ENCODE peak calls at places on chromosome 17, in seven cellular contexts. One of them, this sample, is unnamed.
A peak's percentile ranks its signal among the peaks of the same experiment; 100 is the strongest.

GRCh38 chr17:22516861-22517636 is 824.7 kb downstream of the KCNJ18 start:
- DNase-seq in GM23248: no peak
- DNase-seq in CD4-positive, alpha-beta T cell: no peak
- DNase-seq in RWPE1: no peak
- DNase-seq in kidney glomerular epithelial cell: no peak
- DNase-seq in T-helper 17 cell: no peak
- DNase-seq in sciatic nerve: no peak
- DNase-seq in this sample: no peak

GRCh38 chr17:28992202-28992601 is 13.6 kb downstream of the SEZ6 start:
- DNase-seq in RWPE1: no peak
- DNase-seq in T-helper 17 cell: no peak
- DNase-seq in GM23248: no peak
- DNase-seq in kidney glomerular epithelial cell: no peak
- DNase-seq in CD4-positive, alpha-beta T cell: no peak
- DNase-seq in sciatic nerve: no peak
- DNase-seq in this sample: no peak

GRCh38 chr17:40058151-40058784 is 4.1 kb upstream of the MED24 start:
- DNase-seq in T-helper 17 cell: no peak
- DNase-seq in sciatic nerve: no peak
- DNase-seq in CD4-positive, alpha-beta T cell: no peak
- DNase-seq in GM23248: peak; percentile 41
- DNase-seq in RWPE1: no peak
- DNase-seq in kidney glomerular epithelial cell: no peak
- DNase-seq in this sample: no peak

GRCh38 chr17:4744999-4745969 is 5.6 kb upstream of the CXCL16 start:
- DNase-seq in sciatic nerve: no peak
- DNase-seq in CD4-positive, alpha-beta T cell: no peak
- DNase-seq in GM23248: no peak
- DNase-seq in T-helper 17 cell: no peak
- DNase-seq in kidney glomerular epithelial cell: no peak
- DNase-seq in RWPE1: no peak
- DNase-seq in this sample: no peak

GRCh38 chr17:77456951-77457548 is 316.3 kb downstream of the SEC14L1 start:
- DNase-seq in T-helper 17 cell: no peak
- DNase-seq in kidney glomerular epithelial cell: no peak
- DNase-seq in sciatic nerve: no peak
- DNase-seq in CD4-positive, alpha-beta T cell: no peak
- DNase-seq in RWPE1: no peak
- DNase-seq in GM23248: no peak
- DNase-seq in this sample: no peak

GRCh38 chr17:7750321-7750821 is 32.8 kb downstream of the DNAH2 start:
- DNase-seq in T-helper 17 cell: no peak
- DNase-seq in CD4-positive, alpha-beta T cell: no peak
- DNase-seq in kidney glomerular epithelial cell: peak; percentile 38
- DNase-seq in RWPE1: peak; percentile 65
- DNase-seq in GM23248: peak; percentile 91
- DNase-seq in sciatic nerve: no peak
- DNase-seq in this sample: no peak

GRCh38 chr17:4536742-4537411 is 18.3 kb downstream of the MYBBP1A start:
- DNase-seq in kidney glomerular epithelial cell: no peak
- DNase-seq in GM23248: peak; percentile 43
- DNase-seq in T-helper 17 cell: no peak
- DNase-seq in CD4-positive, alpha-beta T cell: no peak
- DNase-seq in RWPE1: no peak
- DNase-seq in sciatic nerve: no peak
- DNase-seq in this sample: no peak

GRCh38 chr17:49779730-49780220 is 8.7 kb upstream of the KAT7 start:
- DNase-seq in T-helper 17 cell: no peak
- DNase-seq in CD4-positive, alpha-beta T cell: peak; percentile 16
- DNase-seq in GM23248: peak; percentile 95
- DNase-seq in RWPE1: peak; percentile 23
- DNase-seq in kidney glomerular epithelial cell: peak; percentile 68
- DNase-seq in sciatic nerve: no peak
- DNase-seq in this sample: peak; percentile 58

GRCh38 chr17:50218071-50218759 is 16.8 kb upstream of the COL1A1 start:
- DNase-seq in sciatic nerve: no peak
- DNase-seq in kidney glomerular epithelial cell: no peak
- DNase-seq in GM23248: peak; percentile 61
- DNase-seq in T-helper 17 cell: no peak
- DNase-seq in CD4-positive, alpha-beta T cell: no peak
- DNase-seq in RWPE1: no peak
- DNase-seq in this sample: no peak

GRCh38 chr17:71081666-71082065 is 912.3 kb downstream of the KCNJ2 start:
- DNase-seq in kidney glomerular epithelial cell: no peak
- DNase-seq in sciatic nerve: no peak
- DNase-seq in GM23248: no peak
- DNase-seq in CD4-positive, alpha-beta T cell: no peak
- DNase-seq in T-helper 17 cell: no peak
- DNase-seq in RWPE1: no peak
- DNase-seq in this sample: no peak

GRCh38 chr17:32174889-32175288 is 32.6 kb downstream of the RHOT1 start:
- DNase-seq in CD4-positive, alpha-beta T cell: no peak
- DNase-seq in sciatic nerve: no peak
- DNase-seq in RWPE1: no peak
- DNase-seq in T-helper 17 cell: no peak
- DNase-seq in kidney glomerular epithelial cell: no peak
- DNase-seq in GM23248: no peak
- DNase-seq in this sample: no peak

GRCh38 chr17:78558181-78558850 is 18.9 kb downstream of the DNAH17 start:
- DNase-seq in GM23248: peak; percentile 61
- DNase-seq in T-helper 17 cell: no peak
- DNase-seq in RWPE1: peak; percentile 67
- DNase-seq in kidney glomerular epithelial cell: no peak
- DNase-seq in sciatic nerve: no peak
- DNase-seq in CD4-positive, alpha-beta T cell: no peak
- DNase-seq in this sample: no peak

GRCh38 chr17:82126479-82127314 is 28.7 kb upstream of the FASN start:
- DNase-seq in sciatic nerve: no peak
- DNase-seq in T-helper 17 cell: peak; percentile 85
- DNase-seq in kidney glomerular epithelial cell: no peak
- DNase-seq in GM23248: no peak
- DNase-seq in CD4-positive, alpha-beta T cell: peak; percentile 80
- DNase-seq in RWPE1: no peak
- DNase-seq in this sample: no peak

GRCh38 chr17:38796451-38796850 is 2.9 kb downstream of the PIP4K2B start:
- DNase-seq in CD4-positive, alpha-beta T cell: no peak
- DNase-seq in GM23248: no peak
- DNase-seq in RWPE1: no peak
- DNase-seq in sciatic nerve: no peak
- DNase-seq in T-helper 17 cell: no peak
- DNase-seq in kidney glomerular epithelial cell: no peak
- DNase-seq in this sample: no peak

GRCh38 chr17:27466748-27467375 is 10.6 kb downstream of the KSR1 start:
- DNase-seq in T-helper 17 cell: peak; percentile 17
- DNase-seq in sciatic nerve: no peak
- DNase-seq in GM23248: no peak
- DNase-seq in CD4-positive, alpha-beta T cell: peak; percentile 27
- DNase-seq in RWPE1: no peak
- DNase-seq in kidney glomerular epithelial cell: no peak
- DNase-seq in this sample: no peak

GRCh38 chr17:67474081-67474661 is 97.1 kb downstream of the PITPNC1 start:
- DNase-seq in kidney glomerular epithelial cell: peak; percentile 12
- DNase-seq in GM23248: peak; percentile 88
- DNase-seq in sciatic nerve: no peak
- DNase-seq in RWPE1: no peak
- DNase-seq in CD4-positive, alpha-beta T cell: no peak
- DNase-seq in T-helper 17 cell: no peak
- DNase-seq in this sample: no peak

GRCh38 chr17:9169116-9169515 is 147.8 kb downstream of the NTN1 start:
- DNase-seq in GM23248: peak; percentile 11
- DNase-seq in kidney glomerular epithelial cell: no peak
- DNase-seq in sciatic nerve: no peak
- DNase-seq in RWPE1: no peak
- DNase-seq in T-helper 17 cell: no peak
- DNase-seq in CD4-positive, alpha-beta T cell: no peak
- DNase-seq in this sample: no peak

GRCh38 chr17:55426851-55427586 is 5.4 kb upstream of the MMD start:
- DNase-seq in kidney glomerular epithelial cell: no peak
- DNase-seq in T-helper 17 cell: no peak
- DNase-seq in GM23248: peak; percentile 85
- DNase-seq in CD4-positive, alpha-beta T cell: no peak
- DNase-seq in RWPE1: no peak
- DNase-seq in sciatic nerve: no peak
- DNase-seq in this sample: no peak

GRCh38 chr17:37182786-37183185 is 193.0 kb upstream of the C17orf78 start:
- DNase-seq in T-helper 17 cell: no peak
- DNase-seq in CD4-positive, alpha-beta T cell: no peak
- DNase-seq in sciatic nerve: no peak
- DNase-seq in RWPE1: peak; percentile 27
- DNase-seq in GM23248: peak; percentile 14
- DNase-seq in kidney glomerular epithelial cell: no peak
- DNase-seq in this sample: no peak

GRCh38 chr17:5587431-5588032 is 3.2 kb upstream of the NLRP1 start:
- DNase-seq in T-helper 17 cell: no peak
- DNase-seq in kidney glomerular epithelial cell: peak; percentile 69
- DNase-seq in CD4-positive, alpha-beta T cell: peak; percentile 28
- DNase-seq in GM23248: peak; percentile 74
- DNase-seq in RWPE1: peak; percentile 67
- DNase-seq in sciatic nerve: no peak
- DNase-seq in this sample: peak; percentile 56

This sample was measured in WERI-Rb-1.